ENCODE peak calls at places on chromosome 7, in eight cellular contexts. K is activated CD4-positive, alpha-beta T cell treated with anti-CD3 and anti-CD28 coated beads for 36 hours; H is left cardiac atrium; Y is stimulated activated CD8-positive, alpha-beta memory T cell treated with anti-CD3 and anti-CD28 coated beads, Interleukin-15, amount 100 ng/mL, for 48 hours; J is activated T-cell treated with anti-CD3 and anti-CD28 coated beads, Interleukin-2, amount 50 U/mL, for 48 hours; R is stimulated activated naive CD8-positive, alpha-beta T cell treated with anti-CD3 and anti-CD28 coated beads, Interleukin-15, Interleukin-2, amounts not matched to agents 100 U/mL and 50 U/mL, for 24 hours; G is mucosa of descending colon; S is NCI-H1417. A is an unnamed sample.

GRCh38 chr7:25314094-25314708 is 85.9 kb upstream of the NPVF start:
- DNase-seq in J (no peak), K (no peak), S (no peak), G (peak; percentile 43), Y (no peak), R (no peak), H (no peak), A (no peak)

GRCh38 chr7:83976302-83976701 is 218.3 kb downstream of the SEMA3A start:
- DNase-seq in H (no peak), R (no peak), Y (no peak), J (no peak), G (peak; percentile 50), K (no peak), S (peak; percentile 31), A (peak; percentile 17)

GRCh38 chr7:108459922-108460551 is 3.8 kb upstream of the NRCAM start:
- DNase-seq in R (peak; percentile 40), G (peak; percentile 32), Y (no peak), J (no peak), K (peak; percentile 57), S (peak; percentile 48), H (no peak), A (peak; percentile 24)

GRCh38 chr7:91264083-91264923 is at the start of gene FZD1:
- DNase-seq in H (peak; percentile 97), S (peak; percentile 99), K (peak; percentile 89), J (peak; percentile 81), G (peak; percentile 94), R (peak; percentile 71), Y (peak; percentile 61), A (peak; percentile 85)

GRCh38 chr7:95608344-95609173 is 12.2 kb upstream of the PDK4 start:
- DNase-seq in S (peak; percentile 18), R (peak; percentile 19), Y (no peak), J (no peak), H (peak; percentile 93), G (peak; percentile 98), K (no peak), A (peak; percentile 76)

GRCh38 chr7:116806046-116806944 is 56.1 kb upstream of the CAPZA2 start:
- DNase-seq in S (no peak), H (no peak), R (no peak), K (no peak), Y (no peak), J (no peak), G (no peak), A (no peak)

GRCh38 chr7:27148031-27148775 is 629 bp upstream of the HOXA6 start:
- DNase-seq in G (peak; percentile 79), Y (no peak), S (peak; percentile 69), R (no peak), J (no peak), H (no peak), K (peak; percentile 7), A (peak; percentile 79)

GRCh38 chr7:18552311-18552916 is 56.9 kb downstream of the HDAC9 start:
- DNase-seq in S (peak; percentile 45), R (no peak), Y (no peak), G (no peak), J (no peak), H (no peak), K (no peak), A (no peak)

GRCh38 chr7:24714676-24715010 is 42.6 kb downstream of the GSDME start:
- DNase-seq in Y (no peak), G (no peak), S (no peak), J (no peak), R (no peak), H (no peak), K (no peak), A (no peak)

GRCh38 chr7:139340808-139341057 is 404 bp upstream of the FMC1 start:
- DNase-seq in H (no peak), J (no peak), Y (no peak), S (no peak), R (no peak), K (no peak), G (no peak), A (no peak)

GRCh38 chr7:46160861-46161260 is 239.8 kb upstream of the IGFBP3 start:
- DNase-seq in G (no peak), R (no peak), J (no peak), Y (no peak), K (no peak), S (no peak), H (no peak), A (no peak)

GRCh38 chr7:30920584-30921539 is 9.2 kb downstream of the AQP1 start:
- DNase-seq in J (no peak), H (peak; percentile 67), G (no peak), S (no peak), Y (no peak), R (no peak), K (no peak), A (peak; percentile 50)

GRCh38 chr7:43463401-43463980 is 119.4 kb upstream of the STK17A start:
- DNase-seq in Y (no peak), R (no peak), J (no peak), H (no peak), S (no peak), G (no peak), K (no peak), A (no peak)

GRCh38 chr7:135147899-135148721 is at the start of gene TMEM140:
- DNase-seq in Y (no peak), S (no peak), R (peak; percentile 55), H (no peak), G (peak; percentile 77), K (peak; percentile 75), J (peak; percentile 66), A (peak; percentile 3)

GRCh38 chr7:102024769-102025391 is 207.5 kb downstream of the CUX1 start:
- DNase-seq in H (peak; percentile 36), K (no peak), S (no peak), Y (no peak), G (peak; percentile 38), R (no peak), J (no peak), A (peak; percentile 3)

GRCh38 chr7:35831208-35831607 is 30.4 kb downstream of the SEPTIN7 start:
- DNase-seq in R (no peak), H (no peak), G (no peak), K (no peak), J (no peak), Y (no peak), S (no peak), A (no peak)

A was measured in NCI-H510A treated with DMSO at 0.1 percent for 48 hours.